ENCODE peak calls at places on chromosomes 11 and 22, in nine cellular contexts. F is WTC11, Q is AG04450, A is body of pancreas, E is nephron progenitor cell, D is neural crest cell, T is H9, Y is heart left ventricle, L is activated B cell treated with CpG ODN at 0.5 μM for 24 hours. W is an unnamed sample.

GRCh38 chr11:86162257-86162656 is 82.3 kb upstream of the EED start:
- DNase-seq in F (no peak), Q (peak; percentile 58), A (peak; percentile 73), E (no peak), D (no peak), T (no peak), Y (no peak), L (no peak), W (no peak)

GRCh38 chr11:118437736-118438125 is 1.4 kb downstream of the KMT2A start:
- DNase-seq in F (peak; percentile 31), Q (no peak), A (peak; percentile 70), E (peak; percentile 37), D (peak; percentile 9), T (peak; percentile 52), Y (peak; percentile 25), L (peak; percentile 21), W (no peak)

GRCh38 chr11:4134844-4135243 is 40.2 kb downstream of the RRM1 start:
- DNase-seq in F (no peak), Q (peak; percentile 6), A (no peak), E (no peak), D (no peak), T (no peak), Y (no peak), L (no peak), W (no peak)

GRCh38 chr22:17228725-17229126 is 9.5 kb upstream of the ADA2 start:
- DNase-seq in F (no peak), Q (no peak), A (peak; percentile 37), E (no peak), D (no peak), T (no peak), Y (no peak), L (no peak), W (no peak)

GRCh38 chr11:36360833-36361232 is 64.7 kb downstream of the PRR5L start:
- DNase-seq in F (no peak), Q (no peak), A (no peak), E (no peak), D (no peak), T (no peak), Y (no peak), L (no peak), W (no peak)

GRCh38 chr11:9861860-9862725 is 198.2 kb downstream of the SWAP70 start:
- DNase-seq in F (peak; percentile 60), Q (no peak), A (peak; percentile 57), E (peak; percentile 42), D (peak; percentile 45), T (peak; percentile 67), Y (peak; percentile 31), L (no peak), W (no peak)

GRCh38 chr22:48488149-48488551 is 1339.5 kb downstream of the BRD1 start:
- DNase-seq in F (no peak), Q (no peak), A (no peak), E (no peak), D (no peak), T (peak; percentile 34), Y (no peak), L (no peak), W (no peak)

GRCh38 chr22:46293591-46294260 is 2.9 kb upstream of the GTSE1 start:
- DNase-seq in F (no peak), Q (no peak), A (peak; percentile 69), E (no peak), D (no peak), T (no peak), Y (peak; percentile 48), L (no peak), W (no peak)

GRCh38 chr11:69333149-69333710 is 39.3 kb downstream of the MYEOV start:
- DNase-seq in F (no peak), Q (no peak), A (no peak), E (no peak), D (no peak), T (no peak), Y (no peak), L (no peak), W (peak; percentile 6)

GRCh38 chr11:32426819-32427615 is 8.3 kb downstream of the WT1 start:
- DNase-seq in F (peak; percentile 65), Q (no peak), A (no peak), E (peak; percentile 63), D (peak; percentile 3), T (peak; percentile 60), Y (peak; percentile 85), L (no peak), W (no peak)

GRCh38 chr22:29748248-29748893 is 18.4 kb downstream of the ZMAT5 start:
- DNase-seq in F (no peak), Q (no peak), A (no peak), E (no peak), D (no peak), T (no peak), Y (no peak), L (no peak), W (no peak)

GRCh38 chr11:7165911-7166310 is 77.1 kb downstream of the RBMXL2 start:
- DNase-seq in F (no peak), Q (no peak), A (no peak), E (no peak), D (no peak), T (no peak), Y (no peak), L (no peak), W (no peak)

GRCh38 chr11:122162095-122162494 is 46.1 kb upstream of the BLID start:
- DNase-seq in F (no peak), Q (no peak), A (no peak), E (no peak), D (no peak), T (no peak), Y (no peak), L (no peak), W (no peak)

GRCh38 chr11:47057374-47057773 is 119.3 kb downstream of the ARFGAP2 start:
- DNase-seq in F (no peak), Q (no peak), A (no peak), E (no peak), D (no peak), T (no peak), Y (no peak), L (no peak), W (no peak)

GRCh38 chr22:49765951-49766350 is 61.7 kb downstream of the BRD1 start:
- DNase-seq in F (no peak), Q (no peak), A (no peak), E (no peak), D (no peak), T (no peak), Y (no peak), L (no peak), W (peak; percentile 76)

GRCh38 chr11:8597182-8597581 is 3.2 kb upstream of the STK33 start:
- DNase-seq in F (no peak), Q (no peak), A (no peak), E (no peak), D (no peak), T (no peak), Y (no peak), L (no peak), W (no peak)

GRCh38 chr11:12787847-12788246 is 113.6 kb downstream of the TEAD1 start:
- DNase-seq in F (no peak), Q (no peak), A (no peak), E (no peak), D (no peak), T (no peak), Y (no peak), L (no peak), W (no peak)

GRCh38 chr11:75275581-75275980 is 35.0 kb downstream of the TPBGL start:
- DNase-seq in F (no peak), Q (no peak), A (peak; percentile 55), E (no peak), D (no peak), T (peak; percentile 26), Y (peak; percentile 62), L (no peak), W (no peak)

GRCh38 chr22:19044381-19044780 is 77.8 kb downstream of the DGCR2 start:
- DNase-seq in F (no peak), Q (no peak), A (no peak), E (no peak), D (no peak), T (no peak), Y (no peak), L (no peak), W (no peak)

GRCh38 chr11:5507177-5507576 is 2.6 kb downstream of the UBQLN3 start:
- DNase-seq in F (no peak), Q (no peak), A (no peak), E (no peak), D (no peak), T (no peak), Y (no peak), L (no peak), W (no peak)
- TF ChIP-seq CTCF in F (no peak), Q (no peak), A (no peak), E (no peak), D (no peak), T (peak; percentile 27), Y (no peak), L (no peak), W (no peak)

GRCh38 chr11:116553482-116553881 is 219.3 kb downstream of the BUD13 start:
- DNase-seq in F (no peak), Q (no peak), A (no peak), E (no peak), D (no peak), T (no peak), Y (no peak), L (no peak), W (no peak)
- TF ChIP-seq CTCF in F (no peak), Q (no peak), A (no peak), E (peak; percentile 11), D (no peak), T (peak; percentile 51), Y (no peak), L (no peak), W (no peak)

GRCh38 chr11:99555506-99555905 is 534.8 kb downstream of the CNTN5 start:
- DNase-seq in F (no peak), Q (no peak), A (no peak), E (no peak), D (no peak), T (no peak), Y (no peak), L (no peak), W (no peak)
- TF ChIP-seq CTCF in F (no peak), Q (no peak), A (no peak), E (no peak), D (no peak), T (no peak), Y (no peak), L (no peak), W (no peak)

GRCh38 chr22:39907605-39908097 is 6.8 kb downstream of the GRAP2 start:
- DNase-seq in F (no peak), Q (no peak), A (no peak), E (no peak), D (no peak), T (no peak), Y (no peak), L (no peak), W (no peak)

GRCh38 chr22:39908121-39908520 is 7.2 kb downstream of the GRAP2 start:
- DNase-seq in F (no peak), Q (no peak), A (no peak), E (no peak), D (no peak), T (no peak), Y (no peak), L (no peak), W (no peak)

GRCh38 chr22:39910875-39911601 is 10.2 kb downstream of the GRAP2 start:
- DNase-seq in F (no peak), Q (no peak), A (no peak), E (no peak), D (no peak), T (no peak), Y (no peak), L (no peak), W (no peak)

GRCh38 chr22:39907035-39907434 is 6.2 kb downstream of the GRAP2 start:
- DNase-seq in F (no peak), Q (no peak), A (no peak), E (no peak), D (no peak), T (no peak), Y (no peak), L (no peak), W (no peak)

GRCh38 chr22:39908737-39909136 is 7.9 kb downstream of the GRAP2 start:
- DNase-seq in F (no peak), Q (no peak), A (no peak), E (no peak), D (no peak), T (no peak), Y (no peak), L (no peak), W (no peak)
- TF ChIP-seq CTCF in F (no peak), Q (no peak), A (no peak), E (no peak), D (no peak), T (no peak), Y (no peak), L (no peak), W (no peak)